ENCODE peak calls at places on chromosome 5, in ten cellular contexts. U is AG04449; N is NCI-H2029; W is fibroblast of the aortic adventitia; E is posterior cingulate gyrus; P is stimulated activated CD4-positive, alpha-beta T cell treated with anti-CD3 and anti-CD28 coated beads, Interleukin-2, amount 100 ng/mL, for 24 hours; S is myocyte; O is NCI-H446; G is fibroblast of villous mesenchyme; X is T-cell. M is an unnamed sample.

GRCh38 chr5:132425009-132425937 is 55.8 kb downstream of the SLC22A5 start:
- DNase-seq in U (peak), N (no peak), W (peak), E (no peak), P (peak), S (peak), O (no peak), G (peak), X (peak), M (peak)

GRCh38 chr5:113246371-113246870 is 188.4 kb downstream of the TSSK1B start:
- DNase-seq in U (no peak), N (no peak), W (peak), E (no peak), P (no peak), S (peak), O (no peak), G (peak), X (no peak), M (no peak)

GRCh38 chr5:56676091-56676768 is 139.1 kb upstream of the MAP3K1 start:
- DNase-seq in U (no peak), N (no peak), W (no peak), E (no peak), P (no peak), S (no peak), O (no peak), G (no peak), X (no peak), M (no peak)

GRCh38 chr5:68315679-68316271 is 100.2 kb downstream of the PIK3R1 start:
- DNase-seq in U (no peak), N (no peak), W (no peak), E (peak), P (peak), S (peak), O (no peak), G (no peak), X (peak), M (no peak)

GRCh38 chr5:37776826-37777225 is 63.0 kb downstream of the GDNF start:
- DNase-seq in U (peak), N (no peak), W (peak), E (no peak), P (no peak), S (peak), O (no peak), G (peak), X (no peak), M (no peak)

GRCh38 chr5:56711191-56711590 is 104.2 kb upstream of the MAP3K1 start:
- DNase-seq in U (peak), N (no peak), W (no peak), E (no peak), P (no peak), S (no peak), O (no peak), G (peak), X (no peak), M (peak)

GRCh38 chr5:139593716-139594319 is 32.7 kb downstream of the UBE2D2 start:
- DNase-seq in U (no peak), N (no peak), W (peak), E (no peak), P (no peak), S (peak), O (no peak), G (peak), X (no peak), M (no peak)

GRCh38 chr5:11048760-11049159 is 287.7 kb upstream of the DAP start:
- DNase-seq in U (no peak), N (no peak), W (no peak), E (no peak), P (no peak), S (no peak), O (no peak), G (no peak), X (no peak), M (no peak)

GRCh38 chr5:43422143-43422542 is 10.0 kb upstream of the CCL28 start:
- DNase-seq in U (no peak), N (no peak), W (peak), E (no peak), P (no peak), S (no peak), O (peak), G (peak), X (no peak), M (no peak)

GRCh38 chr5:108472237-108472636 is 90.3 kb upstream of the FBXL17 start:
- DNase-seq in U (peak), N (no peak), W (no peak), E (no peak), P (no peak), S (peak), O (no peak), G (no peak), X (no peak), M (no peak)

GRCh38 chr5:153953411-153953810 is 85.3 kb downstream of the FAM114A2 start:
- DNase-seq in U (no peak), N (no peak), W (peak), E (peak), P (no peak), S (no peak), O (no peak), G (no peak), X (no peak), M (no peak)

GRCh38 chr5:30994170-30994569 is 199.3 kb upstream of the CDH6 start:
- DNase-seq in U (no peak), N (no peak), W (no peak), E (no peak), P (no peak), S (no peak), O (no peak), G (no peak), X (no peak), M (no peak)

M was measured in non-pigmented ciliary epithelial cell.